ENCODE peak calls at places on chromosome 7, in eight cellular contexts. One of them, this sample, is unnamed.

GRCh38 chr7:18552311-18552916 is 56.9 kb downstream of the HDAC9 start:
- DNase-seq in left ventricle myocardium inferior: no peak
- DNase-seq in upper lobe of right lung: no peak
- DNase-seq in colonic mucosa: no peak
- DNase-seq in lower lobe of right lung: no peak
- DNase-seq in brain microvascular endothelial cell: no peak
- DNase-seq in A673: no peak
- DNase-seq in testis: no peak
- DNase-seq in this sample: no peak

GRCh38 chr7:32881074-32881982 is 10.2 kb downstream of the KBTBD2 start:
- DNase-seq in lower lobe of right lung: no peak
- DNase-seq in testis: no peak
- DNase-seq in upper lobe of right lung: no peak
- DNase-seq in brain microvascular endothelial cell: no peak
- DNase-seq in colonic mucosa: no peak
- DNase-seq in left ventricle myocardium inferior: no peak
- DNase-seq in A673: peak; percentile 17
- DNase-seq in this sample: no peak

GRCh38 chr7:26101471-26102151 is 50.4 kb upstream of the NFE2L3 start:
- DNase-seq in lower lobe of right lung: no peak
- DNase-seq in left ventricle myocardium inferior: no peak
- DNase-seq in testis: peak; percentile 35
- DNase-seq in colonic mucosa: no peak
- DNase-seq in A673: peak; percentile 25
- DNase-seq in upper lobe of right lung: no peak
- DNase-seq in brain microvascular endothelial cell: no peak
- DNase-seq in this sample: no peak

GRCh38 chr7:101733713-101734475 is 83.5 kb upstream of the CUX1 start:
- DNase-seq in testis: peak; percentile 50
- DNase-seq in upper lobe of right lung: peak; percentile 84
- DNase-seq in colonic mucosa: peak; percentile 52
- DNase-seq in brain microvascular endothelial cell: peak; percentile 18
- DNase-seq in A673: no peak
- DNase-seq in left ventricle myocardium inferior: peak; percentile 28
- DNase-seq in lower lobe of right lung: peak; percentile 80
- DNase-seq in this sample: no peak

GRCh38 chr7:140571537-140572122 is 69.0 kb downstream of the DENND2A start:
- DNase-seq in A673: no peak
- DNase-seq in brain microvascular endothelial cell: no peak
- DNase-seq in upper lobe of right lung: no peak
- DNase-seq in lower lobe of right lung: no peak
- DNase-seq in testis: no peak
- DNase-seq in colonic mucosa: no peak
- DNase-seq in left ventricle myocardium inferior: no peak
- DNase-seq in this sample: no peak

GRCh38 chr7:153457796-153458195 is 594.4 kb upstream of the DPP6 start:
- DNase-seq in lower lobe of right lung: no peak
- DNase-seq in testis: no peak
- DNase-seq in upper lobe of right lung: no peak
- DNase-seq in brain microvascular endothelial cell: no peak
- DNase-seq in colonic mucosa: no peak
- DNase-seq in A673: no peak
- DNase-seq in left ventricle myocardium inferior: no peak
- DNase-seq in this sample: no peak

GRCh38 chr7:37211097-37211496 is 237.6 kb downstream of the ELMO1 start:
- DNase-seq in colonic mucosa: peak; percentile 26
- DNase-seq in A673: no peak
- DNase-seq in lower lobe of right lung: no peak
- DNase-seq in upper lobe of right lung: no peak
- DNase-seq in brain microvascular endothelial cell: peak; percentile 6
- DNase-seq in testis: peak; percentile 57
- DNase-seq in left ventricle myocardium inferior: peak; percentile 46
- DNase-seq in this sample: peak; percentile 44

GRCh38 chr7:88337556-88337955 is 30.9 kb upstream of the STEAP4 start:
- DNase-seq in testis: no peak
- DNase-seq in brain microvascular endothelial cell: peak; percentile 61
- DNase-seq in upper lobe of right lung: no peak
- DNase-seq in colonic mucosa: no peak
- DNase-seq in A673: no peak
- DNase-seq in left ventricle myocardium inferior: no peak
- DNase-seq in lower lobe of right lung: no peak
- DNase-seq in this sample: no peak

GRCh38 chr7:27156508-27156898 is at the start of gene HOXA7:
- DNase-seq in A673: peak; percentile 41
- DNase-seq in left ventricle myocardium inferior: no peak
- DNase-seq in colonic mucosa: peak; percentile 82
- DNase-seq in upper lobe of right lung: peak; percentile 73
- DNase-seq in testis: peak; percentile 46
- DNase-seq in brain microvascular endothelial cell: no peak
- DNase-seq in lower lobe of right lung: no peak
- DNase-seq in this sample: no peak

GRCh38 chr7:2573747-2574146 is 15.0 kb downstream of the IQCE start:
- DNase-seq in A673: no peak
- DNase-seq in brain microvascular endothelial cell: no peak
- DNase-seq in upper lobe of right lung: peak; percentile 31
- DNase-seq in testis: no peak
- DNase-seq in lower lobe of right lung: no peak
- DNase-seq in left ventricle myocardium inferior: no peak
- DNase-seq in colonic mucosa: no peak
- DNase-seq in this sample: no peak

GRCh38 chr7:33805630-33806233 is 99.6 kb upstream of the BMPER start:
- DNase-seq in A673: no peak
- DNase-seq in brain microvascular endothelial cell: peak; percentile 39
- DNase-seq in left ventricle myocardium inferior: no peak
- DNase-seq in upper lobe of right lung: no peak
- DNase-seq in lower lobe of right lung: no peak
- DNase-seq in testis: no peak
- DNase-seq in colonic mucosa: no peak
- DNase-seq in this sample: peak; percentile 33

GRCh38 chr7:65239324-65239706 is 134.3 kb upstream of the ZNF92 start:
- DNase-seq in upper lobe of right lung: no peak
- DNase-seq in A673: no peak
- DNase-seq in lower lobe of right lung: no peak
- DNase-seq in colonic mucosa: no peak
- DNase-seq in left ventricle myocardium inferior: no peak
- DNase-seq in testis: no peak
- DNase-seq in brain microvascular endothelial cell: no peak
- DNase-seq in this sample: no peak

GRCh38 chr7:158821173-158822021 is 7.9 kb downstream of the ESYT2 start:
- DNase-seq in brain microvascular endothelial cell: peak; percentile 79
- DNase-seq in upper lobe of right lung: no peak
- DNase-seq in A673: peak; percentile 42
- DNase-seq in left ventricle myocardium inferior: no peak
- DNase-seq in testis: no peak
- DNase-seq in lower lobe of right lung: no peak
- DNase-seq in colonic mucosa: no peak
- DNase-seq in this sample: peak; percentile 37

GRCh38 chr7:118948508-118948907 is 724.0 kb downstream of the ANKRD7 start:
- DNase-seq in left ventricle myocardium inferior: no peak
- DNase-seq in upper lobe of right lung: no peak
- DNase-seq in A673: no peak
- DNase-seq in brain microvascular endothelial cell: no peak
- DNase-seq in testis: no peak
- DNase-seq in colonic mucosa: no peak
- DNase-seq in lower lobe of right lung: no peak
- DNase-seq in this sample: no peak

GRCh38 chr7:94392391-94392782 is 2.3 kb upstream of the COL1A2 start:
- DNase-seq in colonic mucosa: no peak
- DNase-seq in left ventricle myocardium inferior: no peak
- DNase-seq in lower lobe of right lung: no peak
- DNase-seq in brain microvascular endothelial cell: no peak
- DNase-seq in testis: no peak
- DNase-seq in A673: no peak
- DNase-seq in upper lobe of right lung: no peak
- DNase-seq in this sample: no peak

GRCh38 chr7:102322202-102322715 is 34.0 kb downstream of the SPDYE6 start:
- DNase-seq in left ventricle myocardium inferior: no peak
- DNase-seq in lower lobe of right lung: no peak
- DNase-seq in brain microvascular endothelial cell: no peak
- DNase-seq in testis: peak; percentile 13
- DNase-seq in A673: no peak
- DNase-seq in colonic mucosa: peak; percentile 14
- DNase-seq in upper lobe of right lung: peak; percentile 31
- DNase-seq in this sample: no peak

GRCh38 chr7:83696101-83696500 is 47.2 kb upstream of the SEMA3E start:
- DNase-seq in colonic mucosa: no peak
- DNase-seq in testis: no peak
- DNase-seq in lower lobe of right lung: no peak
- DNase-seq in left ventricle myocardium inferior: no peak
- DNase-seq in A673: no peak
- DNase-seq in brain microvascular endothelial cell: no peak
- DNase-seq in upper lobe of right lung: no peak
- DNase-seq in this sample: no peak

GRCh38 chr7:83697814-83698530 is 49.0 kb upstream of the SEMA3E start:
- DNase-seq in lower lobe of right lung: no peak
- DNase-seq in colonic mucosa: no peak
- DNase-seq in brain microvascular endothelial cell: no peak
- DNase-seq in testis: no peak
- DNase-seq in upper lobe of right lung: no peak
- DNase-seq in A673: no peak
- DNase-seq in left ventricle myocardium inferior: no peak
- DNase-seq in this sample: no peak

GRCh38 chr7:83704564-83704963 is 55.6 kb upstream of the SEMA3E start:
- DNase-seq in left ventricle myocardium inferior: no peak
- DNase-seq in upper lobe of right lung: no peak
- DNase-seq in A673: no peak
- DNase-seq in colonic mucosa: no peak
- DNase-seq in brain microvascular endothelial cell: no peak
- DNase-seq in testis: no peak
- DNase-seq in lower lobe of right lung: no peak
- DNase-seq in this sample: no peak

GRCh38 chr7:83701744-83702143 is 52.8 kb upstream of the SEMA3E start:
- DNase-seq in brain microvascular endothelial cell: no peak
- DNase-seq in upper lobe of right lung: no peak
- DNase-seq in left ventricle myocardium inferior: no peak
- DNase-seq in A673: no peak
- DNase-seq in lower lobe of right lung: no peak
- DNase-seq in colonic mucosa: no peak
- DNase-seq in testis: no peak
- DNase-seq in this sample: no peak
- H3K4me3 ChIP-seq in brain microvascular endothelial cell: no peak overlapping the region
- H3K4me3 ChIP-seq in upper lobe of right lung: no peak overlapping the region
- H3K4me3 ChIP-seq in left ventricle myocardium inferior: no peak overlapping the region
- H3K4me3 ChIP-seq in A673: no peak overlapping the region
- H3K4me3 ChIP-seq in lower lobe of right lung: no peak overlapping the region
- H3K4me3 ChIP-seq in colonic mucosa: no peak overlapping the region
- H3K4me3 ChIP-seq in testis: no peak overlapping the region
- H3K4me3 ChIP-seq in this sample: no peak overlapping the region

DNA sequence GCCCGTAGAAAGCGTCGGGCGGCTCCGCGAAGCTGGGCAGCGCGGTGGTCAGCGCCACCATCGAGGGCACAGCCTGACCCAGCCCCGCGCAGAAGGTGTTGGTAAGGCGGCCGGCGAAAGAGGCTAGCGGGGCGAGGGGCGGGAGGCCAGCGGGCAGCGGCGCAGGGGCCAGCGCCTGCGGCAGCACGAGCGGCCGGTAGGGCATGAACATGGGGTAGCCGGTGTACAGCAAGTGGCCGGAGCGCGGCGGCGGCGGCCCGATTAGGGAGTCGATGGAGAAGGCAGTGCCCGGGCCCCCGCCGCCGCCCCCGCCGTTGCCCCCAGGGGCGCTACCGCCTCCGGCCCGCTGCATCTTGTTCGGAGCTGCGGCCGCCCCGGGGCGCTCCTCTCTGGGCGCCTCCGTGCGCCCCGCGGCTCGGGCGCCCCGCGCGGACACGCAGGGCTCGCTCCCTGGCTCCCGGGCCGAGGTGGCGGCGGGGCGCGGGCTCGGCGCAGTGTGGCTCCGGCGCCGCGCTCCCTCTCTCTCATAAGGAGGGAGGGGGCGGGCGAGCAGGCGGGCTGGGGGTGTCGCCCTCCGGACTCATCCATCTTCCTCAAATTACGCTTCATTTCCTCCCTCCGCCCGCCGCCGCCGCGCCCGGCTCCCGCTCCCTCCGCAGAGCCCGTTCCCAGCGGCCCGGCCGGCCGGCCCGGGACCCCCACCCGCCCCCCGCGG is at the start of gene GBX1:
- DNase-seq in colonic mucosa: no peak
- DNase-seq in upper lobe of right lung: peak; percentile 66
- DNase-seq in testis: no peak
- DNase-seq in A673: peak; percentile 14
- DNase-seq in left ventricle myocardium inferior: no peak
- DNase-seq in lower lobe of right lung: peak; percentile 52
- DNase-seq in brain microvascular endothelial cell: no peak
- DNase-seq in this sample: no peak
- TF ChIP-seq CTCF in colonic mucosa: no peak
- TF ChIP-seq CTCF in upper lobe of right lung: no peak
- TF ChIP-seq CTCF in testis: no peak
- TF ChIP-seq CTCF in A673: no peak
- TF ChIP-seq CTCF in left ventricle myocardium inferior: peak; percentile 44
- TF ChIP-seq CTCF in lower lobe of right lung: peak; percentile 13
- TF ChIP-seq CTCF in brain microvascular endothelial cell: no peak
- TF ChIP-seq CTCF in this sample: no peak

GRCh38 chr7:157432541-157432956 is 95.7 kb downstream of the DNAJB6 start:
- DNase-seq in lower lobe of right lung: peak; percentile 54
- DNase-seq in upper lobe of right lung: peak; percentile 63
- DNase-seq in testis: peak; percentile 87
- DNase-seq in A673: peak; percentile 87
- DNase-seq in brain microvascular endothelial cell: peak; percentile 55
- DNase-seq in colonic mucosa: peak; percentile 69
- DNase-seq in left ventricle myocardium inferior: no peak
- DNase-seq in this sample: peak; percentile 20

GRCh38 chr7:157430721-157431120 is 93.9 kb downstream of the DNAJB6 start:
- DNase-seq in testis: no peak
- DNase-seq in left ventricle myocardium inferior: peak; percentile 10
- DNase-seq in colonic mucosa: no peak
- DNase-seq in A673: no peak
- DNase-seq in upper lobe of right lung: no peak
- DNase-seq in brain microvascular endothelial cell: no peak
- DNase-seq in lower lobe of right lung: no peak
- DNase-seq in this sample: no peak

GRCh38 chr7:157432957-157433576 is 96.3 kb downstream of the DNAJB6 start:
- DNase-seq in colonic mucosa: peak; percentile 32
- DNase-seq in upper lobe of right lung: peak; percentile 65
- DNase-seq in testis: peak; percentile 70
- DNase-seq in lower lobe of right lung: peak; percentile 52
- DNase-seq in left ventricle myocardium inferior: no peak
- DNase-seq in brain microvascular endothelial cell: peak; percentile 43
- DNase-seq in A673: peak; percentile 65
- DNase-seq in this sample: no peak

GRCh38 chr7:157431173-157431950 is 94.6 kb downstream of the DNAJB6 start:
- DNase-seq in left ventricle myocardium inferior: no peak
- DNase-seq in testis: no peak
- DNase-seq in A673: no peak
- DNase-seq in upper lobe of right lung: peak; percentile 57
- DNase-seq in lower lobe of right lung: peak; percentile 43
- DNase-seq in brain microvascular endothelial cell: no peak
- DNase-seq in colonic mucosa: no peak
- DNase-seq in this sample: no peak

GRCh38 chr7:157431951-157432540 is 95.2 kb downstream of the DNAJB6 start:
- DNase-seq in brain microvascular endothelial cell: no peak
- DNase-seq in left ventricle myocardium inferior: no peak
- DNase-seq in testis: no peak
- DNase-seq in colonic mucosa: no peak
- DNase-seq in upper lobe of right lung: peak; percentile 56
- DNase-seq in lower lobe of right lung: peak; percentile 46
- DNase-seq in A673: no peak
- DNase-seq in this sample: no peak
- H3K4me3 ChIP-seq in brain microvascular endothelial cell: no peak overlapping the region
- H3K4me3 ChIP-seq in left ventricle myocardium inferior: peak overlapping the region; percentile 49
- H3K4me3 ChIP-seq in testis: no peak overlapping the region
- H3K4me3 ChIP-seq in colonic mucosa: no peak overlapping the region
- H3K4me3 ChIP-seq in upper lobe of right lung: no peak overlapping the region
- H3K4me3 ChIP-seq in lower lobe of right lung: no peak overlapping the region
- H3K4me3 ChIP-seq in A673: peak overlapping the region; percentile 15
- H3K4me3 ChIP-seq in this sample: peak overlapping the region; percentile 31

GRCh38 chr7:24722386-24723177 is 34.7 kb downstream of the GSDME start:
- DNase-seq in brain microvascular endothelial cell: peak; percentile 24
- DNase-seq in left ventricle myocardium inferior: no peak
- DNase-seq in lower lobe of right lung: no peak
- DNase-seq in A673: peak; percentile 65
- DNase-seq in testis: no peak
- DNase-seq in colonic mucosa: no peak
- DNase-seq in upper lobe of right lung: no peak
- DNase-seq in this sample: no peak
- TF ChIP-seq CTCF in brain microvascular endothelial cell: peak; percentile 59
- TF ChIP-seq CTCF in left ventricle myocardium inferior: peak; percentile 46
- TF ChIP-seq CTCF in lower lobe of right lung: no peak
- TF ChIP-seq CTCF in A673: peak; percentile 56
- TF ChIP-seq CTCF in testis: no peak
- TF ChIP-seq CTCF in colonic mucosa: no peak
- TF ChIP-seq CTCF in upper lobe of right lung: no peak
- TF ChIP-seq CTCF in this sample: peak; percentile 50